ENCODE peak calls at places on chromosomes 7 and 10, in five cellular contexts. C is cardiac septum, J is NCI-H1105 treated with DMSO at 0.1 percent for 48 hours, R is PC-3, T is choroid plexus epithelial cell. A is an unnamed sample.

GRCh38 chr7:54354436-54354835 is 187.7 kb upstream of the VSTM2A start:
- DNase-seq in C (no peak), J (no peak), R (peak), T (no peak), A (no peak)

GRCh38 chr7:105487559-105488218 is 34.4 kb downstream of the PUS7 start:
- DNase-seq in C (no peak), J (peak), R (peak), T (peak), A (no peak)

GRCh38 chr7:20064974-20065862 is 152.0 kb downstream of the MACC1 start:
- DNase-seq in C (no peak), J (peak), R (no peak), T (peak), A (no peak)

GRCh38 chr7:138951953-138952352 is 29.2 kb downstream of the KIAA1549 start:
- DNase-seq in C (no peak), J (no peak), R (no peak), T (no peak), A (no peak)

GRCh38 chr10:48599830-48600134 is 5.1 kb downstream of the ARHGAP22 start:
- DNase-seq in C (peak), J (no peak), R (peak), T (no peak), A (no peak)

GRCh38 chr7:140594131-140594691 is 46.4 kb downstream of the DENND2A start:
- DNase-seq in C (no peak), J (no peak), R (no peak), T (no peak), A (peak)

GRCh38 chr7:32476816-32477648 is 13.1 kb downstream of the LSM5 start:
- DNase-seq in C (no peak), J (no peak), R (peak), T (no peak), A (no peak)

GRCh38 chr10:98472171-98472570 is 25.4 kb upstream of the HPS1 start:
- DNase-seq in C (no peak), J (no peak), R (no peak), T (no peak), A (no peak)

GRCh38 chr7:102106625-102107024 is 180.0 kb upstream of the SH2B2 start:
- DNase-seq in C (peak), J (no peak), R (no peak), T (no peak), A (no peak)

GRCh38 chr7:2734761-2735571 is 47.0 kb downstream of the AMZ1 start:
- DNase-seq in C (peak), J (no peak), R (no peak), T (no peak), A (peak)

GRCh38 chr7:43137811-43138210 is 25.4 kb downstream of the HECW1 start:
- DNase-seq in C (no peak), J (no peak), R (no peak), T (no peak), A (no peak)

GRCh38 chr10:104589431-104589830 is 51.7 kb upstream of the SORCS3 start:
- DNase-seq in C (no peak), J (no peak), R (no peak), T (no peak), A (no peak)

A was measured in left ventricle myocardium superior.